ENCODE peak calls at places on chromosomes 13 and 19, in five cellular contexts. N, F, Z, D and U are unnamed samples.

GRCh38 chr13:19818223-19818842 is 35.6 kb upstream of the PSPC1 start:
- DNase-seq in N (no peak), F (peak), Z (no peak), D (no peak), U (peak)

GRCh38 chr13:21124853-21125252 is 51.5 kb downstream of the SKA3 start:
- DNase-seq in N (peak), F (no peak), Z (peak), D (no peak), U (no peak)

GRCh38 chr13:59790626-59791025 is 373.1 kb downstream of the DIAPH3 start:
- DNase-seq in N (peak), F (peak), Z (peak), D (no peak), U (no peak)

GRCh38 chr13:45728759-45729158 is 26.6 kb downstream of the CBY2 start:
- DNase-seq in N (no peak), F (no peak), Z (no peak), D (no peak), U (no peak)

GRCh38 chr13:57630661-57631606 is 610 bp upstream of the PCDH17 start:
- DNase-seq in N (no peak), F (peak), Z (no peak), D (peak), U (no peak)

GRCh38 chr19:52689804-52690394 is 44.9 kb downstream of the ZNF611 start:
- DNase-seq in N (peak), F (no peak), Z (no peak), D (peak), U (peak)

GRCh38 chr13:45678282-45678681 is 23.8 kb upstream of the CBY2 start:
- DNase-seq in N (no peak), F (no peak), Z (no peak), D (no peak), U (no peak)

GRCh38 chr13:63517376-63517775 is 2101.7 kb upstream of the PCDH20 start:
- DNase-seq in N (no peak), F (peak), Z (peak), D (no peak), U (no peak)

GRCh38 chr19:47619763-47620162 is 10.8 kb downstream of the BICRA start:
- DNase-seq in N (peak), F (no peak), Z (peak), D (no peak), U (no peak)

GRCh38 chr13:43293008-43293407 is 269.6 kb downstream of the DNAJC15 start:
- DNase-seq in N (no peak), F (no peak), Z (no peak), D (no peak), U (no peak)

GRCh38 chr13:98174321-98174720 is 2.7 kb downstream of the RNF113B start:
- DNase-seq in N (peak), F (peak), Z (no peak), D (no peak), U (no peak)

GRCh38 chr19:46723023-46723461 is 6.1 kb upstream of the PRKD2 start:
- DNase-seq in N (no peak), F (no peak), Z (no peak), D (no peak), U (no peak)

GRCh38 chr19:8361921-8362793 is 1.8 kb upstream of the ANGPTL4 start:
- DNase-seq in N (peak), F (peak), Z (peak), D (peak), U (peak)

GRCh38 chr13:80858131-80858530 is 517.2 kb upstream of the SPRY2 start:
- DNase-seq in N (no peak), F (no peak), Z (no peak), D (no peak), U (no peak)

GRCh38 chr13:29901714-29902631 is 51.6 kb upstream of the UBL3 start:
- DNase-seq in N (peak), F (peak), Z (peak), D (no peak), U (peak)

GRCh38 chr13:111911141-111911720 is 155.7 kb upstream of the SOX1 start:
- DNase-seq in N (no peak), F (no peak), Z (no peak), D (no peak), U (no peak)

GRCh38 chr13:107650081-107650701 is 565.1 kb downstream of the LIG4 start:
- DNase-seq in N (peak), F (peak), Z (peak), D (peak), U (peak)

GRCh38 chr19:6564393-6564792 is 26.6 kb downstream of the CD70 start:
- DNase-seq in N (peak), F (peak), Z (no peak), D (no peak), U (no peak)

GRCh38 chr19:34193439-34193838 is 21.1 kb downstream of the LSM14A start:
- DNase-seq in N (no peak), F (no peak), Z (no peak), D (no peak), U (no peak)

GRCh38 chr19:58581227-58582141 is 8.3 kb upstream of the MZF1 start:
- DNase-seq in N (peak), F (peak), Z (peak), D (peak), U (peak)

GRCh38 chr13:46905249-46905648 is 8.4 kb upstream of the HTR2A start:
- DNase-seq in N (peak), F (peak), Z (peak), D (no peak), U (no peak)

GRCh38 chr13:90217275-90217674 is 1130.2 kb upstream of the MIR17HG start:
- DNase-seq in N (no peak), F (no peak), Z (no peak), D (no peak), U (no peak)

GRCh38 chr19:47330466-47330869 is 1.5 kb upstream of the C5AR2 start:
- DNase-seq in N (no peak), F (no peak), Z (peak), D (no peak), U (no peak)

GRCh38 chr13:91141619-91142061 is 205.8 kb upstream of the MIR17HG start:
- DNase-seq in N (no peak), F (peak), Z (no peak), D (no peak), U (no peak)

GRCh38 chr19:44573647-44574046 is 39.7 kb upstream of the IGSF23 start:
- DNase-seq in N (no peak), F (no peak), Z (no peak), D (no peak), U (no peak)

GRCh38 chr19:45439569-45440258 is 16.0 kb upstream of the ERCC1 start:
- DNase-seq in N (peak), F (peak), Z (peak), D (peak), U (peak)

GRCh38 chr19:39474139-39474620 is 6.5 kb upstream of the TIMM50 start:
- DNase-seq in N (peak), F (peak), Z (peak), D (peak), U (peak)

GRCh38 chr13:93963266-93964131 is 516.0 kb downstream of the DCT start:
- DNase-seq in N (peak), F (peak), Z (peak), D (no peak), U (no peak)

GRCh38 chr13:112489199-112489598 is 98.8 kb downstream of the TUBGCP3 start:
- DNase-seq in N (no peak), F (no peak), Z (no peak), D (no peak), U (no peak)

GRCh38 chr13:63680704-63681103 is 2265.1 kb upstream of the PCDH20 start:
- DNase-seq in N (no peak), F (no peak), Z (no peak), D (no peak), U (no peak)

GRCh38 chr19:50567052-50567841 is 988 bp downstream of the LRRC4B start:
- DNase-seq in N (no peak), F (no peak), Z (no peak), D (no peak), U (no peak)
- H3K4me3 ChIP-seq in N (no peak), F (no peak), Z (no peak), D (peak), U (peak)

DNA sequence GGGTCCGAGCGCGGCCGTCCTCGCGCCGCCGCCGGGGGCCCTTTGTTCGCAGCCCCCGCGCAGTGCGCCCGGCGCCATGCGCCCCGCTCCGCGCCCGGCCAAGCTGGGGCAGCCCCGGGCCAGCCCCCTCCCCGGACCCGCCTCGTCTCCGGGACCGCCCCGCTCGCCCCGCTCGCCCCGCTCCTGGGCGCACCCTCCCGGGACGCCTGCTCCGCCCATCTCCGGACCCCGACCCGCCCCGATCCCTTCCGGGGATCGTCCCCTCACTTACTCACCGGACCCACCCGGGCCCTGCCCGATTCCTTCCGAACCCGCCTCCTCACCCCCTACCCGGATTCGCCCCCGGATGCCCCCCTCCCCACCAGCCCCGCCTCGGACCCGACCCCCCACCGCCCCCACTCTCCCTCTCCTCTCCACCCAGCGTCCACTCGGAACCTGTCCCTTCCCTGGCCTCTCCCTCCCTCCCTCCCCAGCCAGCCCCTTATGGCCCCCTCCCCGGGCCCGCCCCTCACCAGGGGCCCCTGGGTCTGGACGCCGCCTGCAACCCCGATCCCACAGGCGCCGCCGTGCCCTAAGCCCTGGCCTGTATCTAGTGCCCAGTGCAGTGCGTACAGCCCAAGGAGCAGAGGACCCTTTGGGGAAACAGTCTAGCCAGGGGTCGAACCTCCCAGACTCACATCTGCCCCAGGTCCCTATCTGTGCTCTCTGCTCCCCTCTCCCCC is at the start of gene CPAMD8:
- DNase-seq in N (no peak), F (no peak), Z (no peak), D (peak), U (no peak)
- H3K4me3 ChIP-seq in N (no peak), F (no peak), Z (no peak), D (peak), U (no peak)

GRCh38 chr19:2255112-2255845 is 938 bp downstream of the JSRP1 start:
- DNase-seq in N (no peak), F (no peak), Z (no peak), D (no peak), U (no peak)
- H3K4me3 ChIP-seq in N (no peak), F (no peak), Z (no peak), D (no peak), U (no peak)

GRCh38 chr13:67568205-67568604 is 338.1 kb upstream of the PCDH9 start:
- DNase-seq in N (no peak), F (no peak), Z (no peak), D (no peak), U (no peak)
- H3K4me3 ChIP-seq in N (no peak), F (no peak), Z (no peak), D (no peak), U (no peak)

DNA sequence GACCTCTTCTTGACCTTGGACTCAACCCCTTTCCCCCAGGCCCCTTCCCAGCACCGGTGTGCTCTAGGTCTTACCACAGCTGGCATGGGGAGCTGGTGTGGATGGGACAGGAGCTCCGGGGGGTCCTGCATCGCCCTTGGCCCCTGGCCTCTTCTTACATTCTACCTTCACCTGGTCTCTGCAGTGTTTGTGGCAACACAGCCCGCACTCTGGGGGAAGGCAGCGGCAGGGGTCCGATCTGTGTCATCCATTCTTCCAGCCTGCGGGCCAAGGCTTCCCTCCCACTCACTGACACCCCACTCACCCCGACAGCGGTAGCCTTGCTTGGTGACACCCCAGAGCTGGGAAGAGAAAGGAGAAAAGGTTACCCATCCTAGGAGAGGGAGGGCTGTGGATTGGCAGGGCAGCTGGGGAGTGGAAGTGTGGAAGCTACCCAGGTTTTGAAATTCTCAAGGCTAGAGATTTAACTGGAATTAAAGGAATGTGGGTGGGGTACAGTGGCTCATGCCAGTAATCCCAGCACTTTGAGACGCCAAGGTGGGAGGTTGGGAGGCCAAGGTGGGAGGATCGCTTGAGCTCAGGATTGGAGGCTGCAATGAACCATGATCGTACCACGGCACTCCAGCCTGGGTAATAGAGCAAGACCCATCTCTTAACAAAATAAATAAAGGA is 8.3 kb downstream of the FAM98C start:
- DNase-seq in N (no peak), F (no peak), Z (no peak), D (no peak), U (no peak)
- H3K4me3 ChIP-seq in N (no peak), F (no peak), Z (no peak), D (no peak), U (no peak)

GRCh38 chr19:20271215-20271926 is 104.4 kb downstream of the ZNF486 start:
- DNase-seq in N (no peak), F (no peak), Z (no peak), D (no peak), U (no peak)
- H3K4me3 ChIP-seq in N (no peak), F (no peak), Z (no peak), D (no peak), U (no peak)

GRCh38 chr19:4181053-4181508 is 1.3 kb downstream of the SIRT6 start:
- DNase-seq in N (no peak), F (no peak), Z (no peak), D (no peak), U (no peak)
- H3K4me3 ChIP-seq in N (peak), F (no peak), Z (no peak), D (peak), U (no peak)

GRCh38 chr13:34988330-34988791 is 46.3 kb downstream of the NBEA start:
- DNase-seq in N (no peak), F (no peak), Z (no peak), D (no peak), U (no peak)
- H3K4me3 ChIP-seq in N (no peak), F (no peak), Z (no peak), D (no peak), U (no peak)

GRCh38 chr13:48571121-48571901 is 38.4 kb upstream of the RCBTB2 start:
- DNase-seq in N (peak), F (peak), Z (peak), D (peak), U (no peak)
- H3K4me3 ChIP-seq in N (peak), F (no peak), Z (no peak), D (peak), U (peak)

GRCh38 chr13:109271991-109272454 is 514.4 kb downstream of the IRS2 start:
- DNase-seq in N (no peak), F (peak), Z (no peak), D (no peak), U (no peak)
- H3K4me3 ChIP-seq in N (no peak), F (peak), Z (no peak), D (no peak), U (no peak)